ENCODE peak calls at places on chromosomes 12 and 14, in five cellular contexts. O is mucosa of descending colon, C is cardiac fibroblast, Q is ovary, A is SK-N-SH. P is an unnamed sample.

GRCh38 chr14:100675664-100676063 is 51.0 kb upstream of the DLK1 start:
- DNase-seq in O (no peak), Q (no peak), C (no peak), A (no peak), P (no peak)

GRCh38 chr14:90091393-90091792 is 29.6 kb downstream of the KCNK13 start:
- DNase-seq in Q (no peak), O (no peak), C (peak), A (peak), P (no peak)

GRCh38 chr12:15044461-15044860 is 71.6 kb downstream of the PDE6H start:
- DNase-seq in O (no peak), C (peak), Q (no peak), A (no peak), P (peak)

GRCh38 chr14:65054471-65055085 is 47.7 kb downstream of the MAX start:
- DNase-seq in C (no peak), A (no peak), Q (no peak), O (no peak), P (no peak)

GRCh38 chr12:6336079-6336858 is 5.6 kb downstream of the TNFRSF1A start:
- DNase-seq in C (peak), O (peak), Q (peak), A (peak), P (peak)

GRCh38 chr14:44846232-44846824 is 115.4 kb downstream of the KLHL28 start:
- DNase-seq in A (peak), Q (no peak), C (peak), O (no peak), P (peak)

GRCh38 chr12:81811066-81811777 is 52.1 kb upstream of the PPFIA2 start:
- DNase-seq in A (no peak), C (peak), Q (no peak), O (no peak), P (no peak)

GRCh38 chr12:123077298-123078113 is 73.4 kb downstream of the PITPNM2 start:
- DNase-seq in C (no peak), O (no peak), A (no peak), Q (no peak), P (no peak)

GRCh38 chr12:81128930-81129554 is 51.2 kb downstream of the ACSS3 start:
- DNase-seq in C (peak), A (peak), O (no peak), Q (peak), P (peak)

GRCh38 chr14:74207943-74208342 is 31.3 kb upstream of the VSX2 start:
- DNase-seq in Q (no peak), A (no peak), O (no peak), C (no peak), P (no peak)

GRCh38 chr12:53703746-53704145 is 23.5 kb downstream of the CALCOCO1 start:
- DNase-seq in Q (no peak), O (no peak), C (peak), A (no peak), P (peak)

GRCh38 chr12:49626169-49626835 is 2.9 kb downstream of the PRPF40B start:
- DNase-seq in C (peak), Q (no peak), O (no peak), A (no peak), P (no peak)

GRCh38 chr12:6909421-6910145 is 4.8 kb upstream of the ENO2 start:
- DNase-seq in A (no peak), Q (no peak), C (no peak), O (no peak), P (no peak)

GRCh38 chr14:44316647-44317432 is 190.2 kb downstream of the FSCB start:
- DNase-seq in A (no peak), C (peak), Q (no peak), O (peak), P (no peak)

GRCh38 chr14:67269338-67270060 is 28.3 kb downstream of the PALS1 start:
- DNase-seq in O (no peak), C (peak), A (peak), Q (peak), P (peak)

GRCh38 chr12:119005085-119005484 is 23.7 kb downstream of the SRRM4 start:
- DNase-seq in O (no peak), A (no peak), Q (no peak), C (no peak), P (no peak)

GRCh38 chr12:129819391-129819790 is 84.4 kb downstream of the TMEM132D start:
- DNase-seq in Q (no peak), C (no peak), O (no peak), A (no peak), P (no peak)

GRCh38 chr12:125161712-125162023 is 96.4 kb downstream of the AACS start:
- DNase-seq in Q (no peak), C (no peak), O (no peak), A (no peak), P (no peak)

GRCh38 chr12:19239616-19240234 is 110.2 kb downstream of the PLEKHA5 start:
- DNase-seq in C (peak), Q (no peak), O (no peak), A (no peak), P (no peak)

GRCh38 chr14:98093111-98093510 is 1178.9 kb downstream of the BCL11B start:
- DNase-seq in A (no peak), Q (no peak), O (no peak), C (no peak), P (no peak)

GRCh38 chr12:104243971-104244370 is 28.4 kb downstream of the TXNRD1 start:
- DNase-seq in C (no peak), O (no peak), A (no peak), Q (no peak), P (no peak)

GRCh38 chr14:49505026-49505766 is 81.0 kb downstream of the RPS29 start:
- DNase-seq in A (no peak), Q (no peak), C (no peak), O (no peak), P (no peak)

GRCh38 chr14:104355101-104355691 is 216.8 kb downstream of the KIF26A start:
- DNase-seq in A (no peak), C (no peak), O (peak), Q (peak), P (no peak)

GRCh38 chr12:52527121-52527800 is 7.1 kb upstream of the KRT5 start:
- DNase-seq in O (no peak), A (no peak), C (no peak), Q (no peak), P (no peak)

GRCh38 chr14:64758711-64759554 is 54.7 kb downstream of the PLEKHG3 start:
- DNase-seq in C (peak), Q (peak), A (peak), O (peak), P (peak)

GRCh38 chr12:69906411-69907216 is 81.6 kb downstream of the MYRFL start:
- DNase-seq in Q (no peak), O (no peak), C (no peak), A (no peak), P (no peak)

GRCh38 chr12:4271433-4272013 is 2.0 kb upstream of the CCND2 start:
- DNase-seq in O (peak), C (no peak), A (peak), Q (no peak), P (no peak)

GRCh38 chr14:33062881-33063280 is 124.2 kb downstream of the NPAS3 start:
- DNase-seq in Q (no peak), A (peak), C (peak), O (no peak), P (peak)

GRCh38 chr12:47990351-47991105 is 13.7 kb downstream of the COL2A1 start:
- DNase-seq in A (no peak), O (no peak), Q (peak), C (peak), P (no peak)
- H3K4me3 ChIP-seq in A (no peak), O (no peak), Q (no peak), C (no peak), P (no peak)

GRCh38 chr12:47249082-47249481 is 169.3 kb upstream of the AMIGO2 start:
- DNase-seq in C (no peak), Q (no peak), A (no peak), O (no peak), P (no peak)
- H3K4me3 ChIP-seq in C (no peak), Q (no peak), A (no peak), O (no peak), P (no peak)

DNA sequence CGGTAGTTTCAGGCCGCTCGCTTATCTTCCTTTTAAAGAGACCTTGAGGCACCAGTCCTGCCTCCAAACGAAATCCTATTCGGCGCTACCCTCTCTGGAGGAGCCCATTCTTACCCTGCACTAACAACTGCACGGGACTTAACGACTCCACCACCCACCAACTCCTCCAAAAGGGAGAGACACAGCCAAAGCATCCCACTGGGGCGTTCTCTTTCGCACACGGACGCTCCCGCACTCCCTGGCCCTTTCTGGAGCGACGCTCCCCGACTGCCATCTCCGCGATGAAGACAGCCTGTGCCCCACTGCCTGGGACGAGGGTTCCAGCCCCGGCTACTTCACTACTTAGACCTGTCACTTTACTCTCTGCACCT is 648 bp downstream of the GALC start:
- DNase-seq in C (no peak), O (no peak), A (no peak), Q (no peak), P (no peak)
- H3K4me3 ChIP-seq in C (peak), O (peak), A (peak), Q (peak), P (peak)

DNA sequence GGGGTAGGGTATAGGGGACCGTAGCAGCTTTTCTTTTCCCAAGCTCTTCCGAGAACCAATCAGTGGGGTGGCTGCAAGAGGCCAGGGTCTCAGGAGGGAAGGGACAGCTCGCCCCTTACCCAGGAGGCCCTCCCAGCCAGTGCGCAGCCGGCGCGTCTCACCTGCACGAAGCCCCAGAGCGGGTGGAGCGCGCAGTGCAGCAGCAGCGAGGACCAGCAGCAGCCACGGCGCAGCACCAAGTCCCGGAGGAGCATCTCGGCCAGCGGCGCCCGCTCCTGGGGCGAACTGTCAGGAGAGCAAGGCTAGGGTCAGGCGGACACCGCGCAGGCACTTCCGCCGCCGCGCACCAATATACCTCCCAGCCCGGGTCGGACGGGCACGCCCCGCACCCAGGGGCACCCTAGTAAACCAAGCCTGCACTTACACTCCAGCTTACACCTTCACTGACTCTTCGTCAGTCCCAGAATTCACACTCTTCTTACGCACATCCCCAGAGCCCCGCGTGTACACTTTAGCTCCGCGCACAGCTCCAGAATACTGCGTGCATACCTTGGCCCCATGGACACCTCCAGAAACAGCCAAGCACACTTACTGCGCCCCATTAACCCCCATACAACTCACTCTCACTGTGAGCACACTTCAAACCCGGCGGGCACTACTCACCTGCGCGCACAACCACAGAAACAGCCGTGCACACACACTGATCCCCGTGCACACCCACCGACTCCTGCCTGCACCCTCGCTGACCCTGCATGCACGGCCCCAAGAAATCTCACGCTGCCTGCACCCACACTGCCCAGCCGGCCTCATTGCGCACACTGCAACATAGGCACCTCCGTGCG is 599 bp downstream of the PRIMA1 start:
- DNase-seq in O (no peak), Q (no peak), C (peak), A (no peak), P (peak)
- H3K4me3 ChIP-seq in O (no peak), Q (peak), C (no peak), A (peak), P (peak)

P was measured in cardiac muscle cell.